ENCODE peak calls at places on chromosomes 2 and 18, in five cellular contexts. R is effector memory CD4-positive, alpha-beta T cell; I is left lung; N is SJSA1; K is CD8-positive, alpha-beta memory T cell. U is an unnamed sample.
A peak's percentile ranks its signal among the peaks of the same experiment; 100 is the strongest.

GRCh38 chr18:77369644-77370043 is 120.0 kb downstream of the GALR1 start:
- DNase-seq in R (no peak), I (no peak), N (no peak), K (no peak), U (no peak)

GRCh38 chr2:223772363-223772762 is 65.0 kb downstream of the AP1S3 start:
- DNase-seq in R (no peak), I (no peak), N (no peak), K (no peak), U (no peak)

GRCh38 chr2:219252084-219252483 is 959 bp upstream of the TUBA4B start:
- DNase-seq in R (peak; percentile 26), I (peak; percentile 36), N (no peak), K (no peak), U (peak; percentile 33)

GRCh38 chr2:113328043-113328442 is 49.3 kb upstream of the PAX8 start:
- DNase-seq in R (no peak), I (no peak), N (no peak), K (no peak), U (no peak)

GRCh38 chr18:35862115-35862640 is 110.3 kb upstream of the RMP24 start:
- DNase-seq in R (no peak), I (no peak), N (no peak), K (no peak), U (no peak)

GRCh38 chr2:202090530-202090929 is 17.5 kb downstream of the KIAA2012 start:
- DNase-seq in R (no peak), I (no peak), N (no peak), K (no peak), U (no peak)

GRCh38 chr2:43171789-43172188 is 54.6 kb downstream of the ZFP36L2 start:
- DNase-seq in R (no peak), I (no peak), N (peak; percentile 22), K (no peak), U (no peak)

GRCh38 chr2:171260471-171261424 is 100.1 kb upstream of the TLK1 start:
- DNase-seq in R (no peak), I (no peak), N (no peak), K (no peak), U (no peak)

GRCh38 chr18:10252952-10253680 is 201.3 kb upstream of the APCDD1 start:
- DNase-seq in R (no peak), I (no peak), N (no peak), K (no peak), U (no peak)

GRCh38 chr18:76503595-76503994 is 8.6 kb upstream of the ZNF516 start:
- DNase-seq in R (no peak), I (peak; percentile 66), N (no peak), K (no peak), U (no peak)

GRCh38 chr18:48885266-48885950 is 65.4 kb downstream of the SMAD7 start:
- DNase-seq in R (no peak), I (peak; percentile 27), N (peak; percentile 35), K (no peak), U (no peak)

GRCh38 chr2:46202987-46203386 is 94.2 kb upstream of the EPAS1 start:
- DNase-seq in R (no peak), I (no peak), N (no peak), K (no peak), U (no peak)
- H3K4me1 ChIP-seq in R (peaks cover 7% of the 10 kb centered on the region), I (no peaks in the 10 kb centered on the region), N (no peaks in the 10 kb centered on the region), K (peaks cover 9% of the 10 kb centered on the region), U (peaks cover 12% of the 10 kb centered on the region)

GRCh38 chr2:468631-469310 is 180.9 kb upstream of the ALKAL2 start:
- DNase-seq in R (no peak), I (no peak), N (no peak), K (no peak), U (no peak)

GRCh38 chr2:469521-469920 is 181.6 kb upstream of the ALKAL2 start:
- DNase-seq in R (no peak), I (no peak), N (no peak), K (no peak), U (no peak)

GRCh38 chr2:467543-467891 is 179.6 kb upstream of the ALKAL2 start:
- DNase-seq in R (no peak), I (no peak), N (no peak), K (no peak), U (no peak)

GRCh38 chr2:467101-467500 is 179.2 kb upstream of the ALKAL2 start:
- DNase-seq in R (no peak), I (no peak), N (no peak), K (no peak), U (no peak)

GRCh38 chr2:467892-468630 is 180.2 kb upstream of the ALKAL2 start:
- DNase-seq in R (no peak), I (no peak), N (no peak), K (no peak), U (no peak)
- H3K4me3 ChIP-seq in R (no peak overlapping the region), I (peak overlapping the region; percentile 13), N (no peak overlapping the region), K (no peak overlapping the region), U (no peak overlapping the region)

DNA sequence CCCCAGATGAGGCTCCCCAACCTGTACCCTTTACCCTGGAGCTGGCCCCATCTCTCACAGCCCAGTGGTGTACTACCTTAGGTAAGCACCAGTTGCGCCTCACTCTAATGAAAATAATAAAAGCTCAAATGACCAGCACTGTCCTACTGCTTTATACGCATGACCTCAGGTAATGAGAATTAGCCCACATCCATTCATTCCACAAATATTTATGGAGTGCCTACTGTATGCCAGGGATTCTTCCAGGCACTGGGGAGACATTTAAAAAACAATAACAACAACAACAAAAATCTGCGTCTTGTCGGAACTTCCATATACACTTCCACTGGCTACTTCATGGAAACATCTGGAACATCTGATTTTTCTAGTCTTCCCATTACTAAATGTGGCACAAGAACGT is 20.8 kb downstream of the HPCAL1 start:
- DNase-seq in R (no peak), I (no peak), N (no peak), K (no peak), U (no peak)
- H3K4me1 ChIP-seq in R (peaks cover 3% of the 10 kb centered on the region), I (peaks cover 8% of the 10 kb centered on the region), N (no peaks in the 10 kb centered on the region), K (peaks cover 40% of the 10 kb centered on the region), U (peaks cover 21% of the 10 kb centered on the region)

GRCh38 chr2:64493788-64494187 is 30.3 kb upstream of the AFTPH start:
- DNase-seq in R (no peak), I (no peak), N (no peak), K (no peak), U (no peak)
- H3K4me3 ChIP-seq in R (no peak overlapping the region), I (no peak overlapping the region), N (no peak overlapping the region), K (no peak overlapping the region), U (no peak overlapping the region)

DNA sequence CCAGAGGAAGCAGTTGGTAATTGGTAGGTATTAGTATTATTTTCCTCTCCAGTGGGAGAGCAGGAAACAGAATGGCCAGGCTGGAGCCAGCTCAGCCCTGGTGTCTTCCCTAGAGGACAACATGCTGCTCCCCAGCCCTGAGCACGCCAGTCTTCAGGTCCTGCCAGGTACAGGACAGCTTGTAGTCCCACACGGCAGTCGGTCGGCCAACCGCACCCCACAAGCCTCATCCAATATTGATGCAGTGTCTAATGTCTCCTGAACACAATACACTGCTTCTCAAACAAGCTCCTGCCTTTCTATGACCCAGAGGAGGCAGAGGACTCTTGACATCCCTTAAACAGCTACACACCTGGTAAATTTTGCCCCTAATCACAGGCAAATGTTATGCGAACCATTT is 71.0 kb upstream of the PPP1CB start:
- DNase-seq in R (no peak), I (no peak), N (no peak), K (no peak), U (no peak)
- H3K4me1 ChIP-seq in R (peaks cover 18% of the 10 kb centered on the region), I (peaks cover 10% of the 10 kb centered on the region), N (peaks cover 32% of the 10 kb centered on the region), K (peaks cover 23% of the 10 kb centered on the region), U (peaks cover 21% of the 10 kb centered on the region)

DNA sequence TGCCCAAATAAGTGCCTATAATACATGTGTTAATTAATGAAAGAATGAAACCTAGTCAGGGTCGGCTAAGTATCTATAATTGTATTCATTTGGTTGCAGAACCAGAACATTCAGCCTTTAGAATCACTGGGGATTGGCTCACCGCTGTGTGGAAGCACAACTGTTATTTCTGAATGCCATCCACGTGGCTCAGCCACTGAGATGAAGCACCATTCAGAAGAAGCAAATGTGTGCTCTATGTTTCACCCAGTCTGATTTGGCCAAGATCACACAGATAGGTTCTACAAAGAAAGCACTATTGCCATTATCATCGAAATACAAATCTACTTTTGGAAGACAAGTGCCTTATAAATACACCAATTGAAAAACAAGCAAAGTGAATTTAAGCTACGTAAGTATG is 30.6 kb upstream of the SPOPL start:
- DNase-seq in R (no peak), I (no peak), N (no peak), K (no peak), U (no peak)
- H3K4me3 ChIP-seq in R (no peak overlapping the region), I (no peak overlapping the region), N (no peak overlapping the region), K (no peak overlapping the region), U (no peak overlapping the region)

GRCh38 chr2:241649927-241650326 is 12.4 kb downstream of the ATG4B start:
- DNase-seq in R (no peak), I (no peak), N (no peak), K (no peak), U (no peak)

GRCh38 chr2:241641631-241642030 is 4.1 kb downstream of the ATG4B start:
- DNase-seq in R (no peak), I (no peak), N (no peak), K (no peak), U (no peak)

GRCh38 chr2:241649414-241649813 is 11.9 kb downstream of the ATG4B start:
- DNase-seq in R (no peak), I (no peak), N (no peak), K (no peak), U (no peak)

GRCh38 chr2:241645915-241646250 is 8.4 kb downstream of the ATG4B start:
- DNase-seq in R (no peak), I (no peak), N (no peak), K (no peak), U (no peak)

GRCh38 chr2:241645056-241645914 is 7.8 kb downstream of the ATG4B start:
- DNase-seq in R (no peak), I (no peak), N (no peak), K (no peak), U (no peak)
- H3K4me1 ChIP-seq in R (no peaks in the 10 kb centered on the region), I (no peaks in the 10 kb centered on the region), N (peaks cover 3% of the 10 kb centered on the region), K (no peaks in the 10 kb centered on the region), U (no peaks in the 10 kb centered on the region)

GRCh38 chr2:165833156-165833555 is 39.1 kb upstream of the GALNT3 start:
- DNase-seq in R (no peak), I (no peak), N (peak; percentile 7), K (no peak), U (no peak)
- H3K4me3 ChIP-seq in R (no peak overlapping the region), I (no peak overlapping the region), N (no peak overlapping the region), K (no peak overlapping the region), U (no peak overlapping the region)

DNA sequence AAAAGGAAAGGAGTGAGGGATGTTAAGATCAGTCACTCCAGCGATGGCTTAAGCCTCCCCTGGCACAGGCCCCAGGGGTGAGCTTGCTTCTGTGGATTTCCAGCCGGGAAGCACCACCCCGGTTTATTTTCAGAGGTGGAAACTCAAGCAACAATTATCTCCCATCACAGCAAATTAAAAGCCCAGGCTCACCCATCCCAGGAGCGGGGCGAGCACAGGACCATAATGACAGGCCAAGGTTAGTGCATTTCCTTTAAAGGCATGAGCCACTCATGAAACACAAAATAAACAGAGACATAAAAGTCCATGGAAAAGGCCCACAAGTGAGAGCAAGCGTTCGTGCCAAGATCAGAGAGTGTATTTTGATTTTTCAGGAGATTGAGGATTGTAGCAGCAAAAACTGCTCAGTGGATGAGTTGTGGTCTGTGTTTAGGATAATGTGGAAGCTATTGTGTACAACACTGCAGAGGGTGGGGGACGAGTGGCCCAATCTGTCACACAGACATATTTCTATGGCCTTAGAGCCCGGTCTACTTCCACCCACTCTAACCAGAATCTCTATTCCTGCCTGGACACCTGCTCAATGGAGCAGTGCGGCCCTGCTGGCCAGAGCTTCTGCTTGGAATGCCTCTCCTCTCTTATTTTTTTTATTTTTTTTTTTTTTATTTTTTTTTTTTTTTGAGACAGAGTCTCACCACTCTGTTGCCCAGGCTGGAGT is 111.4 kb upstream of the CDC42EP3 start:
- DNase-seq in R (no peak), I (no peak), N (peak; percentile 78), K (no peak), U (no peak)
- H3K4me1 ChIP-seq in R (no peaks in the 10 kb centered on the region), I (no peaks in the 10 kb centered on the region), N (peaks cover 75% of the 10 kb centered on the region), K (no peaks in the 10 kb centered on the region), U (no peaks in the 10 kb centered on the region)

GRCh38 chr2:74552914-74553811 is 579 bp downstream of the LOXL3 start:
- DNase-seq in R (no peak), I (peak; percentile 58), N (no peak), K (no peak), U (no peak)
- H3K4me3 ChIP-seq in R (no peak overlapping the region), I (peak overlapping the region; percentile 95), N (peak overlapping the region; percentile 65), K (no peak overlapping the region), U (no peak overlapping the region)

U was measured in CD4-positive, CD25-positive, alpha-beta regulatory T cell.